ENCODE peak calls at places on chromosomes 13 and 19, in ten cellular contexts. U is neuronal stem cell, B is cardiac fibroblast, S is right atrium auricular region, R is GM06990, X is RPMI8226, G is mesendoderm, H is WTC11, I is bronchial epithelial cell, E is left colon. D is an unnamed sample.

GRCh38 chr13:113074401-113074800 is 31.2 kb upstream of the F7 start:
- DNase-seq in U (no peak), B (no peak), S (no peak), R (no peak), X (no peak), G (no peak), H (no peak), I (no peak), E (no peak), D (no peak)

GRCh38 chr13:18943273-18943672 is 238.4 kb downstream of the TUBA3C start:
- DNase-seq in U (no peak), B (no peak), S (no peak), R (no peak), X (no peak), G (no peak), H (no peak), I (no peak), E (no peak), D (no peak)

GRCh38 chr13:98013241-98013640 is 59.8 kb downstream of the IPO5 start:
- DNase-seq in U (no peak), B (no peak), S (no peak), R (no peak), X (no peak), G (no peak), H (no peak), I (no peak), E (no peak), D (no peak)

GRCh38 chr13:69571606-69572323 is 535.9 kb upstream of the ATXN8OS start:
- DNase-seq in U (no peak), B (no peak), S (no peak), R (no peak), X (no peak), G (no peak), H (no peak), I (no peak), E (no peak), D (no peak)

GRCh38 chr13:41756198-41756885 is 204.6 kb downstream of the VWA8 start:
- DNase-seq in U (no peak), B (no peak), S (no peak), R (no peak), X (no peak), G (no peak), H (no peak), I (no peak), E (no peak), D (no peak)

GRCh38 chr19:53057904-53058579 is 13.5 kb downstream of the ERVV-2 start:
- DNase-seq in U (no peak), B (no peak), S (no peak), R (no peak), X (no peak), G (peak; percentile 67), H (peak; percentile 89), I (no peak), E (no peak), D (no peak)

GRCh38 chr19:13906525-13906904 is 514 bp downstream of the CC2D1A start:
- DNase-seq in U (no peak), B (peak; percentile 9), S (no peak), R (no peak), X (peak; percentile 31), G (no peak), H (no peak), I (no peak), E (peak; percentile 79), D (peak; percentile 41)

GRCh38 chr13:90783273-90783672 is 564.2 kb upstream of the MIR17HG start:
- DNase-seq in U (no peak), B (no peak), S (no peak), R (no peak), X (no peak), G (no peak), H (no peak), I (no peak), E (no peak), D (no peak)

GRCh38 chr13:90253806-90254205 is 1093.7 kb upstream of the MIR17HG start:
- DNase-seq in U (no peak), B (no peak), S (no peak), R (no peak), X (no peak), G (no peak), H (no peak), I (no peak), E (no peak), D (no peak)

GRCh38 chr13:49298903-49299605 is 51.3 kb downstream of the CDADC1 start:
- DNase-seq in U (no peak), B (no peak), S (no peak), R (no peak), X (no peak), G (peak; percentile 46), H (no peak), I (no peak), E (no peak), D (no peak)